ENCODE peak calls at places on chromosomes 1 and 21, in four cellular contexts. W is K562, B is HepG2, N is H1. T is an unnamed sample.

GRCh38 chr1:87869563-87869962 is 540.9 kb downstream of the LMO4 start:
- DNase-seq in B (peak; percentile 1), W (no peak), N (no peak), T (peak; percentile 24)

GRCh38 chr1:23282967-23283366 is 61.1 kb downstream of the HNRNPR start:
- DNase-seq in B (no peak), W (no peak), N (no peak), T (peak; percentile 70)

GRCh38 chr1:84117868-84118267 is 26.2 kb upstream of the PRKACB start:
- DNase-seq in N (no peak), W (no peak), B (no peak), T (no peak)

GRCh38 chr1:109901508-109902145 is 9.0 kb upstream of the CSF1 start:
- DNase-seq in N (no peak), B (peak; percentile 77), W (peak; percentile 94), T (no peak)

GRCh38 chr1:61058477-61059245 is 23.7 kb upstream of the NFIA start:
- DNase-seq in N (no peak), B (no peak), W (no peak), T (no peak)

GRCh38 chr21:32331444-32332305 is 33.0 kb downstream of the MRAP start:
- DNase-seq in N (no peak), W (no peak), B (peak; percentile 10), T (no peak)

GRCh38 chr1:67540733-67541125 is 110.5 kb upstream of the SERBP1 start:
- DNase-seq in W (no peak), N (no peak), B (no peak), T (no peak)

GRCh38 chr1:201020647-201021332 is 2.7 kb downstream of the KIF21B start:
- DNase-seq in N (peak; percentile 66), W (peak; percentile 75), B (no peak), T (no peak)

GRCh38 chr1:26864610-26865480 is 1.9 kb downstream of the SFN start:
- DNase-seq in B (peak; percentile 93), W (peak; percentile 99), N (peak; percentile 97), T (peak; percentile 99)

GRCh38 chr1:46450160-46450517 is 39.5 kb upstream of the DMBX1 start:
- DNase-seq in B (no peak), W (no peak), N (no peak), T (no peak)

GRCh38 chr1:235930543-235930942 is 63.8 kb upstream of the LYST start:
- DNase-seq in N (no peak), W (no peak), B (no peak), T (no peak)

GRCh38 chr21:31554511-31555022 is 104.9 kb upstream of the SOD1 start:
- DNase-seq in B (no peak), N (no peak), W (no peak), T (no peak)

GRCh38 chr1:223886516-223886921 is 40.8 kb upstream of the TP53BP2 start:
- DNase-seq in N (no peak), B (peak; percentile 63), W (no peak), T (no peak)

GRCh38 chr1:41898191-41898713 is 20.5 kb downstream of the HIVEP3 start:
- DNase-seq in N (no peak), W (peak; percentile 69), B (no peak), T (peak; percentile 45)

GRCh38 chr21:46325073-46325912 is 1.3 kb downstream of the PCNT start:
- DNase-seq in B (peak; percentile 35), W (peak; percentile 87), N (peak; percentile 70), T (peak; percentile 59)

GRCh38 chr1:212754193-212754592 is 37.4 kb downstream of the NSL1 start:
- DNase-seq in W (no peak), B (no peak), N (no peak), T (no peak)

GRCh38 chr1:203547147-203547546 is 53.2 kb downstream of the OPTC start:
- DNase-seq in B (no peak), N (no peak), W (no peak), T (no peak)

GRCh38 chr1:2135425-2135824 is 59.1 kb downstream of the FAAP20 start:
- DNase-seq in N (no peak), W (no peak), B (peak; percentile 58), T (no peak)

GRCh38 chr1:39331647-39332046 is 127.2 kb downstream of the MACF1 start:
- DNase-seq in W (no peak), N (no peak), B (no peak), T (no peak)

GRCh38 chr21:33232640-33233039 is 2.9 kb downstream of the IFNAR2 start:
- DNase-seq in N (no peak), W (peak; percentile 33), B (peak; percentile 28), T (peak; percentile 61)

GRCh38 chr1:4586611-4587010 is 67.8 kb upstream of the AJAP1 start:
- DNase-seq in W (no peak), B (no peak), N (no peak), T (no peak)

GRCh38 chr1:66275601-66276023 is 258.3 kb upstream of the SGIP1 start:
- DNase-seq in W (no peak), B (no peak), N (no peak), T (no peak)

GRCh38 chr1:205368478-205368877 is 11.8 kb upstream of the KLHDC8A start:
- DNase-seq in N (no peak), W (no peak), B (no peak), T (no peak)

GRCh38 chr1:27937524-27937836 is 2.7 kb downstream of the SMPDL3B start:
- DNase-seq in W (no peak), B (no peak), N (no peak), T (no peak)

GRCh38 chr1:27873671-27874384 is 1.5 kb downstream of the THEMIS2 start:
- DNase-seq in N (no peak), B (no peak), W (no peak), T (peak; percentile 57)

GRCh38 chr1:55870076-55870475 is 654.9 kb upstream of the USP24 start:
- DNase-seq in B (no peak), N (no peak), W (no peak), T (no peak)

GRCh38 chr1:18919949-18920348 is 17.6 kb upstream of the ALDH4A1 start:
- DNase-seq in B (no peak), W (no peak), N (no peak), T (no peak)

GRCh38 chr1:30725450-30726095 is 2.2 kb upstream of the MATN1 start:
- DNase-seq in B (no peak), W (no peak), N (no peak), T (no peak)
- H3K9ac ChIP-seq in B (no peak overlapping the region), W (peak overlapping the region; percentile 63), N (no peak overlapping the region), T (no peak overlapping the region)

GRCh38 chr1:11836955-11837766 is 10.4 kb downstream of the NPPA start:
- DNase-seq in N (no peak), W (no peak), B (no peak), T (no peak)

GRCh38 chr1:11833497-11833896 is 14.1 kb downstream of the NPPA start:
- DNase-seq in W (no peak), B (no peak), N (no peak), T (no peak)

GRCh38 chr1:11837767-11838348 is 9.7 kb downstream of the NPPA start:
- DNase-seq in N (no peak), W (no peak), B (no peak), T (no peak)

GRCh38 chr1:11833900-11834299 is 13.7 kb downstream of the NPPA start:
- DNase-seq in B (no peak), W (no peak), N (no peak), T (no peak)

DNA sequence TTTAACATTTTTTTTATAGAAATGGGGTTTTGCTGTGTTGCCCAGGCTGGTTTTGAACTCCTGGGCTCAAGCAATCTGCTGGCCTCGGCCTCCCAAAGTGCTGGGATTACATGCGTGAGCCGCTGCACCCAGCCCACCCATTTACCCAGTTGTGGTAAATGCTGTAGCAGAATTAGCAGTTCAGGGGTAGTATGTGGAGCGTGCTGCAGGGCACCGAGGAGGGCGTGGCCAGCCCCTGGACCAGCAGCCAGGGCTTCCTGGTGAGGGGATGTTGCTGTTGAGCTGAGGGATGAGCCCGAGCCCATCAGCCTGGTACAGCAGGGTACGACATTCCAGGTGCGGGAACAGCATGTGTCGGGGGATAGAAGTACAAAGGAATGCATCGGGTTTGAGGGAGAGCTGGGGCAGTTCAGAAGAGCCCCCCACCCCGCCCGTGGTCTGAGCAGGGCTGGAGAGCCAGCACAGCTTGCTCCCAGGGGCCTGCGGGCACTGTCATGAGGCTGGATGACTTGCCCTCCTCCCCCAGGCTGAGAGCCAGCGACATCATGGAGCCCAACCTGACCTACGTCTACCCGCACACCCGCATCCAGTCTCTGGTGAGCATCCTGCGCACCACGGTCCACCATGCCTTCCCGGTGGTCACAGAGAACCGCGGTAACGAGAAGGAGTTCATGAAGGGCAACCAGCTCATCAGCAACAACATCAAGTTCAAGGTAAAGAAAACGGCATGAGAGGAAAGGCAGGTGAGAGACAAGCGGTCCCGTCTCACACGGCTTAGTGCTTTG is 11.9 kb downstream of the NPPA start:
- DNase-seq in B (no peak), N (no peak), W (no peak), T (no peak)
- TF ChIP-seq MAX in B (no peak), N (no peak), W (no peak), T (no peak)

GRCh38 chr1:9559673-9560072 is 20.4 kb downstream of the SLC25A33 start:
- DNase-seq in B (no peak), N (no peak), W (no peak), T (no peak)

GRCh38 chr1:9558271-9558945 is 19.1 kb downstream of the SLC25A33 start:
- DNase-seq in W (no peak), N (no peak), B (no peak), T (no peak)

GRCh38 chr1:9558946-9559545 is 19.8 kb downstream of the SLC25A33 start:
- DNase-seq in B (no peak), W (no peak), N (no peak), T (no peak)

GRCh38 chr1:9557624-9558023 is 18.4 kb downstream of the SLC25A33 start:
- DNase-seq in W (no peak), N (no peak), B (peak; percentile 43), T (no peak)

GRCh38 chr1:9561429-9561828 is 22.2 kb downstream of the SLC25A33 start:
- DNase-seq in W (peak; percentile 33), N (no peak), B (no peak), T (peak; percentile 90)
- TF ChIP-seq JUN in W (no peak), N (no peak), B (no peak), T (peak; percentile 41)

GRCh38 chr1:161162806-161163205 is 3.4 kb upstream of the PPOX start:
- DNase-seq in W (no peak), B (no peak), N (no peak), T (no peak)

GRCh38 chr1:161165742-161166668 is at the start of gene PPOX:
- DNase-seq in W (peak; percentile 94), N (peak; percentile 90), B (peak; percentile 97), T (peak; percentile 99)

GRCh38 chr1:161163793-161164192 is 2.4 kb upstream of the PPOX start:
- DNase-seq in B (no peak), N (no peak), W (no peak), T (no peak)

GRCh38 chr1:161166669-161167548 is 683 bp downstream of the PPOX start:
- DNase-seq in N (peak; percentile 71), W (peak; percentile 55), B (no peak), T (no peak)

GRCh38 chr1:161164901-161165620 is 1.2 kb upstream of the PPOX start:
- DNase-seq in W (no peak), B (no peak), N (no peak), T (no peak)
- H3K9ac ChIP-seq in W (peak overlapping the region; percentile 97), B (peak overlapping the region; percentile 80), N (no peak overlapping the region), T (peak overlapping the region; percentile 82)